ENCODE peak calls at places on chromosomes 12 and 14, in six cellular contexts. Z is AG04450, E is DND-41, X is GM12878, G is upper lobe of right lung, U is tibial artery. B is an unnamed sample. For H3K27me3, the result is how much of the 10 kb centered on the place peaks cover.

GRCh38 chr14:62866376-62866775 is 178.9 kb downstream of the KCNH5 start:
- DNase-seq in Z (no peak), E (no peak), X (no peak), G (no peak), U (no peak), B (no peak)

GRCh38 chr12:109714141-109714912 is 702 bp downstream of the FAM222A start:
- DNase-seq in X (no peak), U (no peak), Z (no peak), G (peak), E (peak), B (peak)

GRCh38 chr14:99971929-99972747 is 93.1 kb upstream of the EVL start:
- DNase-seq in U (no peak), X (no peak), Z (no peak), G (peak), E (peak), B (peak)

GRCh38 chr12:105330283-105330937 is at the start of gene C12orf75:
- DNase-seq in Z (no peak), X (peak), E (peak), G (peak), U (peak), B (peak)

GRCh38 chr12:110247340-110248095 is 33.5 kb upstream of the ATP2A2 start:
- DNase-seq in Z (no peak), U (peak), E (no peak), X (no peak), G (peak), B (no peak)

GRCh38 chr12:124681779-124682391 is 114.5 kb upstream of the NCOR2 start:
- DNase-seq in G (no peak), E (no peak), Z (no peak), U (peak), X (no peak), B (no peak)

GRCh38 chr12:121817648-121818043 is 13.8 kb downstream of the SETD1B start:
- DNase-seq in E (no peak), G (no peak), U (no peak), X (no peak), Z (no peak), B (no peak)

GRCh38 chr12:121915841-121916321 is 2.5 kb upstream of the CFAP251 start:
- DNase-seq in G (no peak), E (no peak), X (no peak), U (no peak), Z (no peak), B (no peak)

GRCh38 chr14:65077318-65077717 is 25.0 kb downstream of the MAX start:
- DNase-seq in U (no peak), E (no peak), Z (no peak), X (no peak), G (no peak), B (no peak)

GRCh38 chr12:120740871-120741270 is 15.2 kb downstream of the ACADS start:
- DNase-seq in G (no peak), U (no peak), E (no peak), X (no peak), Z (no peak), B (no peak)

GRCh38 chr12:52951640-52952039 is 2.7 kb downstream of the KRT18 start:
- DNase-seq in G (no peak), X (no peak), U (no peak), E (no peak), Z (no peak), B (no peak)

GRCh38 chr12:94070520-94070919 is 77.9 kb upstream of the PLXNC1 start:
- DNase-seq in E (no peak), G (no peak), X (no peak), Z (no peak), U (no peak), B (no peak)

GRCh38 chr14:64952598-64953309 is 10.2 kb upstream of the GPX2 start:
- DNase-seq in Z (no peak), X (peak), G (no peak), U (peak), E (no peak), B (peak)

GRCh38 chr12:128265566-128265965 is 1.4 kb upstream of the TMEM132C start:
- DNase-seq in Z (no peak), E (no peak), X (no peak), U (no peak), G (no peak), B (no peak)

GRCh38 chr14:50447491-50447890 is 50.8 kb upstream of the CDKL1 start:
- DNase-seq in Z (no peak), U (no peak), G (no peak), E (no peak), X (no peak), B (no peak)

GRCh38 chr14:61710853-61711817 is 15.8 kb downstream of the HIF1A start:
- DNase-seq in U (no peak), G (no peak), X (no peak), E (no peak), Z (no peak), B (no peak)

DNA sequence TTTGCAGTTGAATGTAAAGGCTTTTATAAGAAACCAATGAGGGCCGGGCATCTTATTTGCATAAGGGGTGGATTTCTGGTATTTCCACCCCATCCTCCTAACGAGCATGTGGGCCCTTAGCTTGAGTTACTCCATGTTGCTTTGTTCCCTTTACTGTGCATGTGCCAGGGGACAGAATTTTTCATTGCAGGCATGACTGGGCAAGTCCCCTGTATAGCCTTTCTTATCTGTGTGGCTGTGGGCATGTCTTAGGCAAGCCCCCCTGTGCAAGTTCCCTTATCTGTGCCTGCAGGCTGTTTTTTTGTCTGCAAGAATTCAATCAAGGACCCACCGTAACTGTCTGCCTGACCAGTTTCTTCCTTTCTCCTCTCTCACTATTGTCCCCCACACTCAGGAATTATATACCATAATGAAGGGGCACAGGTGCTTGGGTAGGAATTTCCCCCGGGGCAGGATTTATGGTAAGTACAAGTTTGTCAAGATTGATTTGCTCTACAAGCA is 152.2 kb upstream of the CNOT2 start:
- DNase-seq in X (no peak), G (no peak), Z (no peak), U (no peak), E (no peak), B (no peak)
- H3K27me3 ChIP-seq in X (under half), G (under half), Z (under half), U (under half), E (under half), B (under half)

GRCh38 chr12:101713059-101713682 is 15.7 kb downstream of the CHPT1 start:
- DNase-seq in U (peak), Z (no peak), E (no peak), X (no peak), G (no peak), B (no peak)
- TF ChIP-seq CTCF in U (no peak), Z (no peak), E (no peak), X (no peak), G (no peak), B (no peak)

DNA sequence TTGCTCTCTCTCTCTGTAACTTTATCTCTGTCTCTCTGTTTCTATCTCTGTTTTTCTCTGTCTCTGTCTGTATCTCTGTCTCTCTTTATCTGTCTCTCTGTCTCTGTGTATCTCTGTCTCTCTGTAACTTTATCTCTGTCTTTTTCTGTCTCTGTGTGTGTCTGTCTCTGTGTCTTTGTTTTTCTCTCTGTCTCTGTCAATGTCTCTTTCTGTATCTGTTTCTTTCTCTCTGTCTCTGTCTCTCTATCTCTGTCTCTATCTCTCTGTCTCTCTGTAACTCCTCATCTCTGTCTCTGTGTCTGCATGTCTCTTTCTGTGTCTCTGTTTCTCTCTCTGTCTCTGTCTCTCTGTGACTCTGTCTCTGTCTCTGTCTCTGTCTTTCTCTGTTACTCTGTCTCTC is 51.7 kb downstream of the TMEM121 start:
- DNase-seq in U (no peak), E (no peak), G (no peak), Z (no peak), X (no peak), B (no peak)
- H3K4me3 ChIP-seq in U (no peak), E (no peak), G (no peak), Z (no peak), X (no peak), B (no peak)

DNA sequence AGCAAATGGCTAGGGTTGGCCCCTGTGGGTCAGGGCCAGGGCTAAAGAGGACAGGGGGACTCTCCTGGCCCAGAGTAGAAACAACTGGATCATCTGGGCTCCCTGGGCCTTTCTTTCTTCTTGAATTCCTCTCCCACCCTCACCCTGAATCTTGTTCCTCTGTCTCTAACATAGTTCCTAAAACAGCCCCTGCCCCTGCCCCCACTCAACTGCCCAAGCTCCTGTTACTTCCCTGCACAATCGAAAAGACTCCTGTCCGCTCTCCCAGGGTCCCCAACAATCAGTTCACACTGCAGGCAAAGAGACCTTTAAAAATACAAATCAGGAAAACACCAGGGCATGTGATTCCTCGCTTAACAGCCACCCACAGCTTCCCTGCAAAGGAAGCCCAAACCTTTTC is 18.0 kb upstream of the ANKRD33 start:
- DNase-seq in X (no peak), Z (no peak), E (no peak), U (no peak), G (peak), B (no peak)
- H3K27me3 ChIP-seq in X (under half), Z (under half), E (under half), U (half or more), G (under half), B (under half)

GRCh38 chr12:75820848-75821578 is 210.6 kb downstream of the PHLDA1 start:
- DNase-seq in Z (peak), E (no peak), U (no peak), X (no peak), G (no peak), B (no peak)
- TF ChIP-seq CTCF in Z (peak), E (no peak), U (no peak), X (no peak), G (no peak), B (no peak)

DNA sequence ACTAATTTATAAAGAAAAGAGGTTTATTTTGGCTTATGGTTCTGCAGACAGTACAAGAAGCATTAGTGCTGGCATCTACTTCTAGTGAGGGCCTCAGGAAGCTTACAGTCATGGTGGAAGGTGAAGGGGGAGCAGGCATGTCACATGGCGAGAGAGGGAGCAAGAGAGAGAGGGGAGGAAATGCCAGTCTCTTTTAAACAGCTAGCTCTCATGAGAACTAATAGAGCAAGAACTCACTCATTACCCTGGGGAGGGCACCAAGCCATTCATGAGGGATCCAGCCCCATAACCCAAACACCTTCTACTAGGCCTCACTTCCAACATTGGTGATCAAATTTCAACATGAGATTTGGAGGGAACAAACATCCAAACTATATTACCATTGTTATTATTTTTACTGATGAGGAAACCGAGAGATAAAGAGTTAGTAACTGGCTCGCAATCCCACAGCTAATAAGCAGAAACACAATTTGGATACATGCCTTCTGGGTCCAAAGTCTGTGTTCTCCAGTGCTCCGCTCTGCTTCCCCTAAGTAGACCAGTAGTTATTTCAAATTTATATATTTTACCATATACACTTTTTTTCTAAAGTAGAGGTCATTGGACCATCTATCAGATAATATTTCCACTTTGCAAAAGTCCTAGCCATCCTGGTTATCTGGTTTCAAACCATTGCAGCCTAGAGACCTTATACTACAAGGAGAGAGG is 9.7 kb downstream of the SLC35E3 start:
- DNase-seq in U (no peak), Z (no peak), X (no peak), E (no peak), G (no peak), B (no peak)
- H3K4me3 ChIP-seq in U (no peak), Z (no peak), X (no peak), E (no peak), G (no peak), B (no peak)

B was measured in GM06990.